ENCODE peak calls at places on chromosomes 2 and 18, in seven cellular contexts. R is HCT116, G is HepG2, Z is GM12878, E is SK-N-SH, L is H1, A is K562. N is an unnamed sample.

GRCh38 chr2:160014227-160014626 is 48.2 kb downstream of the PLA2R1 start:
- DNase-seq in A (no peak), E (no peak), G (no peak), R (no peak), L (no peak), Z (no peak), N (no peak)

GRCh38 chr2:88199912-88200682 is 30.0 kb downstream of the THNSL2 start:
- DNase-seq in Z (no peak), L (no peak), A (peak), E (peak), G (peak), R (no peak), N (no peak)

GRCh38 chr2:124034265-124034664 is 9.2 kb downstream of the CNTNAP5 start:
- DNase-seq in G (no peak), Z (no peak), A (no peak), E (no peak), L (no peak), R (no peak), N (no peak)

GRCh38 chr2:174972924-174973323 is 32.3 kb downstream of the CHN1 start:
- DNase-seq in Z (no peak), L (no peak), A (no peak), R (no peak), E (no peak), G (no peak), N (no peak)

GRCh38 chr18:13382990-13383821 is 164.6 kb downstream of the LDLRAD4 start:
- DNase-seq in E (no peak), Z (no peak), L (no peak), R (no peak), G (no peak), A (no peak), N (no peak)

GRCh38 chr2:177758591-177759371 is 313.8 kb downstream of the PDE11A start:
- DNase-seq in Z (no peak), A (peak), E (peak), R (peak), G (peak), L (peak), N (no peak)

GRCh38 chr2:121239969-121240368 is 45.0 kb downstream of the TFCP2L1 start:
- DNase-seq in A (no peak), G (no peak), Z (no peak), R (no peak), E (no peak), L (no peak), N (no peak)

GRCh38 chr2:100285691-100286090 is 36.6 kb downstream of the LONRF2 start:
- DNase-seq in A (no peak), G (no peak), L (no peak), R (peak), E (no peak), Z (no peak), N (no peak)

GRCh38 chr2:39693275-39693674 is 27.6 kb downstream of the TMEM178A start:
- DNase-seq in Z (no peak), A (no peak), G (no peak), R (no peak), E (no peak), L (no peak), N (no peak)

GRCh38 chr2:210577263-210578071 is 21.1 kb downstream of the CPS1 start:
- DNase-seq in L (no peak), A (peak), G (peak), Z (peak), E (peak), R (peak), N (peak)

GRCh38 chr2:139366659-139367058 is 586.5 kb upstream of the NXPH2 start:
- DNase-seq in G (no peak), Z (no peak), R (no peak), A (no peak), E (no peak), L (no peak), N (no peak)

GRCh38 chr18:68979737-68980136 is 181.9 kb downstream of the CCDC102B start:
- DNase-seq in E (no peak), R (no peak), L (no peak), Z (no peak), G (no peak), A (no peak), N (no peak)

GRCh38 chr2:192029089-192029488 is 165.6 kb downstream of the TMEFF2 start:
- DNase-seq in E (no peak), A (peak), G (no peak), L (peak), Z (no peak), R (peak), N (no peak)

GRCh38 chr18:49032189-49032584 is 81.4 kb upstream of the SMAD7 start:
- DNase-seq in A (no peak), R (no peak), L (no peak), E (no peak), G (no peak), Z (no peak), N (no peak)

GRCh38 chr2:24576617-24577016 is 85.6 kb downstream of the NCOA1 start:
- DNase-seq in E (no peak), Z (peak), G (no peak), A (no peak), R (no peak), L (no peak), N (no peak)

GRCh38 chr2:37326285-37326684 is 1.7 kb upstream of the PRKD3 start:
- DNase-seq in G (no peak), A (peak), E (no peak), Z (no peak), L (no peak), R (no peak), N (no peak)

GRCh38 chr2:96924775-96925747 is 55.2 kb upstream of the SEMA4C start:
- DNase-seq in E (no peak), A (no peak), R (no peak), L (no peak), G (no peak), Z (no peak), N (no peak)

GRCh38 chr2:43082111-43082877 is 144.1 kb downstream of the ZFP36L2 start:
- DNase-seq in L (no peak), A (no peak), Z (no peak), E (peak), R (no peak), G (no peak), N (no peak)

GRCh38 chr2:75277111-75277510 is 77.8 kb upstream of the TACR1 start:
- DNase-seq in R (no peak), Z (no peak), E (no peak), L (no peak), G (no peak), A (no peak), N (no peak)

GRCh38 chr2:210287301-210287700 is 27.7 kb downstream of the MYL1 start:
- DNase-seq in L (no peak), R (no peak), A (no peak), E (no peak), G (no peak), Z (no peak), N (no peak)

GRCh38 chr2:160022162-160022561 is 40.3 kb downstream of the PLA2R1 start:
- DNase-seq in L (no peak), Z (no peak), A (peak), E (no peak), G (no peak), R (no peak), N (no peak)

GRCh38 chr18:41099451-41099850 is 855.6 kb upstream of the PIK3C3 start:
- DNase-seq in L (no peak), G (no peak), Z (no peak), A (no peak), E (no peak), R (no peak), N (no peak)

GRCh38 chr2:240789501-240790369 is 30.3 kb downstream of the KIF1A start:
- DNase-seq in G (no peak), E (no peak), L (no peak), Z (peak), A (no peak), R (no peak), N (no peak)

GRCh38 chr18:59691046-59691395 is 6.2 kb downstream of the CCBE1 start:
- DNase-seq in A (no peak), G (no peak), Z (no peak), E (no peak), L (no peak), R (no peak), N (peak)

GRCh38 chr2:220451438-220451837 is 824.0 kb downstream of the SLC4A3 start:
- DNase-seq in Z (no peak), L (no peak), R (no peak), E (no peak), A (no peak), G (no peak), N (no peak)
- TF ChIP-seq JUND in Z (no peak), L (no peak), R (no peak), E (no peak), A (no peak), G (no peak), N (no peak)

DNA sequence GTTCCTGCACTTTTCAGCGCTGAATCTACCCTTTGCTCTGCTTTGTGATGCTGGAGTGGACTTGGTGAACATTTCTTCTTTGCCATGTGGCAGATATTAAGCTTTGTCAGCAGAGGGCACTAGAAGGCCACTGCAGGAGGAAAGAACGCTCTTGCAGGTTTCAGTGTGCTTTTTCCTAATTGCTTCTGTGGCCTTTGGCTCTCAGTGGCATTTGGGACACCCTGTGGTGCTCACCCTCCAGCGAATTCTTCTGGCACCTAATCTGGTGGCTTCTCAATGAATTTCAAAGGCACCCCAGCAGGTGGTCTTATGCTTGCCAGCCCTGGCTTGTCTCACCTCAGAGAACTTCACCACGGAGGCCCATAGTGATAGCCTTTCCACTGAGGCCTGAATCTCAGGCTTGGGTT is 146.7 kb downstream of the MYO3B start:
- DNase-seq in A (peak), G (peak), R (peak), L (peak), E (peak), Z (no peak), N (peak)
- TF ChIP-seq JUND in A (peak), G (no peak), R (no peak), L (no peak), E (no peak), Z (no peak), N (no peak)

GRCh38 chr2:226183550-226183949 is 616.1 kb downstream of the IRS1 start:
- DNase-seq in L (no peak), A (no peak), R (no peak), E (no peak), Z (no peak), G (no peak), N (no peak)
- TF ChIP-seq JUND in L (no peak), A (no peak), R (no peak), E (no peak), Z (no peak), G (no peak), N (no peak)

DNA sequence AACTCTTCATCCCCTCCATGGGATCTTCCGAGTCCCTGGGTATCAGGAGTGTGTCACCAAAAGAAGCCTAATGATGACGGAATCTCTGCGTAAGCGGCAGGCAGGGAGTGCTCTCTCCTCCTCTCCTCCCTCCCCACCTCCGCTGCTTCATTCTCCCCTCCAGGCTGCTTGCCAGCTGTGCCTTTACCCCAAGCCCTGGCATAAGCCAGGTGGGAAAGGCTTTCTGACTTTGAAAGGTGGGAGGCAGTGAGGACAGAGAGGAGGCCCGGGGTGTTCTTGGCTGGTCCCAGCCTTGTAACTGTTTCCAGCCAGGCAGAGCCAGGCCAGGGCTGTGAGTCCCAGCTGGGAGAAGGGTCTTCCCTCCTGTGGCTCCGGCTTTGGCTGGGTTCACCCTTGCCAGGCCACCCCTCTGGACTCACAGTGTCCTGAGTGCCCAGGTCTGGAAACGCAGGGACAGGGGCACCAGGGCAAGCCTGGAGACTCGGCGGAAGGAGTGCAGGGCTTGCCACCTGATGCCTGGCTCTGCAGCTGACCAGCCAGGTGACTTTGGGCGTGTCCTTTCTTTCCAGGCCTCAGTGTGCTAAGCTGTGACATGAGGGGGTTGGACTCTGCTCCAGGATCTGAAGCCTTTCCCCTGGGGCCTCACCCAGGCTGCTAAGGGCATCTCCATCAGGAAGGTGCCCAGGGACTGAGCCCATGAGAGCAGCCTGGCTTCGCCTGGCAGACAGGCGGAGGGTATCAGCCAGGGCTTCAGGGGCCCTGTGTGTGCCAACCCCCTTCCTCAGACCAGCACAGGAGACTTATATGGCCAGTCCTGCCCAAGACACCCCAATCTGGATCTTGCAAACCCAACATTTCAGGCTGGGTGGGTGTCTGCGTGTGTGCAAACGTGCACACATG is 32.7 kb upstream of the HPCAL1 start:
- DNase-seq in L (no peak), R (no peak), Z (no peak), G (no peak), A (no peak), E (peak), N (peak)
- TF ChIP-seq JUND in L (no peak), R (no peak), Z (no peak), G (no peak), A (no peak), E (no peak), N (no peak)

DNA sequence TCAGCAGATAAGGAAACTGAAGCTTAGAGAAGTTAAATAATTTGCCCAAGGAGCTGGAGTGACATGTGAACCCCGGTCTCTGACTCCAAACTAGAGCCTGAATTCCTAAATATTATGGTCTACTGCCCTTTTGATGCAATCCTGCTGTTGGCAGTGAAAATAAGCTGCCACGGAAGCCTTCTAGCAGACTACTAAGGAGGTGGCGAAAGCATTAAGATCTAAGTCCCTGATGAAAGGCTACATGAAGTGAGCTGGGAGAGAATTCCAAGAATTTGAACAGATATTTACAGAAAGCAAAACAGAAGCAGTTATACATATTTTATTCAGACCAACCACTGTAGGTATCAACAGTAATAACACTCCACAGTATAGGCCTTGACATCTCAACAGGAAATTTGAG is 28.1 kb downstream of the TRMT61B start:
- DNase-seq in A (no peak), Z (no peak), R (no peak), L (no peak), E (no peak), G (no peak), N (no peak)
- TF ChIP-seq JUND in A (no peak), Z (no peak), R (no peak), L (no peak), E (no peak), G (no peak), N (no peak)